ENCODE peak calls at places on chromosome 22, in six cellular contexts. Q, N, H, F, T and E are unnamed samples. For H3K27me3, the result is how much of the 10 kb centered on the place peaks cover.

GRCh38 chr22:42131562-42131961 is 952 bp upstream of the CYP2D6 start:
- DNase-seq in Q (no peak), N (no peak), H (no peak), F (no peak), T (no peak), E (no peak)

GRCh38 chr22:46233231-46233630 is 16.9 kb downstream of the CDPF1 start:
- DNase-seq in Q (no peak), N (no peak), H (no peak), F (no peak), T (no peak), E (no peak)

GRCh38 chr22:43217285-43218030 is 30.5 kb upstream of the TTLL12 start:
- DNase-seq in Q (no peak), N (no peak), H (no peak), F (no peak), T (no peak), E (no peak)

GRCh38 chr22:37109242-37109917 is at the start of gene TMPRSS6:
- DNase-seq in Q (no peak), N (no peak), H (no peak), F (no peak), T (no peak), E (no peak)

GRCh38 chr22:27842994-27843431 is 41.5 kb upstream of the MN1 start:
- DNase-seq in Q (no peak), N (no peak), H (no peak), F (no peak), T (no peak), E (no peak)

GRCh38 chr22:37549704-37550059 is 10.6 kb upstream of the CDC42EP1 start:
- DNase-seq in Q (no peak), N (peak), H (no peak), F (no peak), T (no peak), E (no peak)

GRCh38 chr22:27454807-27455450 is 346.6 kb downstream of the MN1 start:
- DNase-seq in Q (no peak), N (no peak), H (no peak), F (no peak), T (no peak), E (no peak)

GRCh38 chr22:20591295-20591645 is 83.9 kb downstream of the MED15 start:
- DNase-seq in Q (no peak), N (no peak), H (no peak), F (no peak), T (no peak), E (peak)

GRCh38 chr22:19150482-19151328 is 613 bp upstream of the GSC2 start:
- DNase-seq in Q (no peak), N (no peak), H (no peak), F (no peak), T (no peak), E (no peak)

GRCh38 chr22:40240160-40240559 is 62.4 kb downstream of the TNRC6B start:
- DNase-seq in Q (no peak), N (no peak), H (no peak), F (no peak), T (no peak), E (no peak)

GRCh38 chr22:17162731-17163130 is 3.7 kb upstream of the HDHD5 start:
- DNase-seq in Q (no peak), N (no peak), H (no peak), F (no peak), T (no peak), E (no peak)

GRCh38 chr22:50016988-50017700 is 4.6 kb upstream of the IL17REL start:
- DNase-seq in Q (no peak), N (peak), H (no peak), F (no peak), T (no peak), E (peak)
- H3K27me3 ChIP-seq in Q (under half), N (half or more), H (under half), F (half or more), T (under half), E (under half)

GRCh38 chr22:22896601-22897000 is 9.0 kb downstream of the IGLL5 start:
- DNase-seq in Q (no peak), N (no peak), H (no peak), F (no peak), T (no peak), E (no peak)
- H3K27me3 ChIP-seq in Q (under half), N (under half), H (under half), F (under half), T (under half), E (under half)

GRCh38 chr22:44799077-44799931 is 46.9 kb downstream of the ARHGAP8 start:
- DNase-seq in Q (no peak), N (no peak), H (no peak), F (no peak), T (no peak), E (no peak)
- H3K27me3 ChIP-seq in Q (under half), N (under half), H (under half), F (under half), T (under half), E (under half)

DNA sequence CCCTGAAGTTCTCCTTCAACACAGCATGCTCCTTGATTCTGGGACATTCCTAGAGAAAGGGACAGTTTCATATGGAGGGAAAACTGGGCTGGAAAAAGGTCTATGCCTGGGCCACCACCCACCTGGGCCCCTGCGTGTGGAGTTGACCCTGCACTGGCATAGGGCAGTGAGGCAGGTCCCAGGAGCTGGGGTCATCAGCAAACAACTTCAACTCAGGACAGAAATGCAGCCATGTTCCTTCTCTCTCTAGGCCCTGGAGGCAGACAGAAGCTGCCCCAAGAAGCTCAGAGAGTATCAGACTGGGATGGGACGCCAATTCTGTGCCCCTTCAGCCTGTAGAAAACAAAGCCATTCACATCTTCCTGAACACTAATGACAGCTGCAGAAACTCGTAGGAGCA is 34.9 kb downstream of the RTL6 start:
- DNase-seq in Q (no peak), N (no peak), H (no peak), F (no peak), T (peak), E (no peak)
- H3K27me3 ChIP-seq in Q (under half), N (under half), H (under half), F (under half), T (under half), E (under half)

DNA sequence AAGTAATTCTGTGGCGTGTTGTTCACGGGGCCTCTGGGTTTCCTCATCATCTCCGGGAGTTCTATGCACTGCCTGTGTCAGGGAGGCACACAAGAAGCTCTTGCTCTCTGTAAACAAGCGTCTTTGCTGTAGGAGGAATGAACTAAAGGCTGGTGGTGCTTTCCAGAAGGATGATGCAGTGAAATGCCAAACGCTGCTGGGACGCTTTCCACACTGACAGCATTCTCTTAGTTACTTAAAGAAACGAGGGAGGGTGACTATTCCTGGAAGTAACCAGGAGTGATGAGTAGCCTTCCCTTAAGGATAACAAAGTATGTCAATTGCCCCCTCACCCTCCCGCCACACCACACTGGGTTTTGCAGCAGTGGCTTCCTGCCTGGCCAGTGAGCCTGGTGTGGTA is 38.5 kb upstream of the NUP50 start:
- DNase-seq in Q (no peak), N (no peak), H (no peak), F (no peak), T (no peak), E (no peak)
- H3K27me3 ChIP-seq in Q (under half), N (under half), H (under half), F (under half), T (under half), E (under half)

GRCh38 chr22:48586799-48587185 is 1240.9 kb downstream of the BRD1 start:
- DNase-seq in Q (no peak), N (peak), H (no peak), F (no peak), T (no peak), E (no peak)
- H3K27me3 ChIP-seq in Q (under half), N (under half), H (under half), F (under half), T (under half), E (under half)